ENCODE peak calls at places on chromosomes 3 and 15, in six cellular contexts. V is neuronal stem cell, I is H1, W is IMR-90, L is mesendoderm, P is H9. D is an unnamed sample.

GRCh38 chr3:195182470-195182795 is 88.5 kb downstream of the XXYLT1 start:
- DNase-seq in I (no peak), P (no peak), L (peak; percentile 60), W (peak; percentile 81), V (no peak), D (peak; percentile 92)

GRCh38 chr3:186255703-186256331 is 106.2 kb downstream of the DGKG start:
- DNase-seq in V (no peak), W (no peak), L (peak; percentile 20), P (peak; percentile 59), I (peak; percentile 88), D (no peak)

GRCh38 chr3:72538070-72538745 is 310.0 kb downstream of the SHQ1 start:
- DNase-seq in L (no peak), P (no peak), V (no peak), I (no peak), W (no peak), D (no peak)

GRCh38 chr3:49805884-49806701 is 3.0 kb downstream of the INKA1 start:
- DNase-seq in P (peak; percentile 68), I (no peak), V (no peak), L (peak; percentile 64), W (no peak), D (peak; percentile 75)

GRCh38 chr3:38561746-38562466 is 65.8 kb downstream of the EXOG start:
- DNase-seq in P (peak; percentile 18), L (no peak), I (no peak), W (no peak), V (no peak), D (no peak)

GRCh38 chr3:45553469-45553974 is 41.0 kb upstream of the LIMD1 start:
- DNase-seq in V (no peak), W (peak; percentile 83), P (no peak), L (peak; percentile 75), I (no peak), D (peak; percentile 49)

GRCh38 chr15:40323953-40324937 is 753 bp downstream of the INAFM2 start:
- DNase-seq in I (peak; percentile 71), W (no peak), L (no peak), P (no peak), V (no peak), D (peak; percentile 36)

GRCh38 chr15:39154776-39155175 is 426.1 kb upstream of the THBS1 start:
- DNase-seq in W (no peak), L (no peak), P (no peak), I (no peak), V (no peak), D (no peak)

GRCh38 chr3:40223856-40224255 is 85.7 kb upstream of the EIF1B start:
- DNase-seq in V (no peak), P (no peak), L (no peak), I (no peak), W (no peak), D (no peak)

GRCh38 chr3:24604215-24604614 is 109.6 kb upstream of the THRB start:
- DNase-seq in V (no peak), I (no peak), W (no peak), P (no peak), L (no peak), D (no peak)

GRCh38 chr3:97256060-97256459 is 441.7 kb downstream of the EPHA6 start:
- DNase-seq in P (no peak), I (no peak), W (no peak), V (no peak), L (peak; percentile 40), D (no peak)

GRCh38 chr3:74693696-74694393 is 79.4 kb upstream of the CNTN3 start:
- DNase-seq in I (no peak), W (no peak), V (no peak), P (no peak), L (no peak), D (no peak)

GRCh38 chr3:37905987-37906674 is 44.5 kb downstream of the CTDSPL start:
- DNase-seq in V (no peak), W (peak; percentile 65), L (no peak), P (no peak), I (no peak), D (peak; percentile 87)

GRCh38 chr3:160143482-160143881 is 81.7 kb upstream of the C3orf80 start:
- DNase-seq in W (no peak), V (no peak), L (no peak), I (no peak), P (no peak), D (no peak)

GRCh38 chr3:43138488-43139231 is 32.8 kb upstream of the POMGNT2 start:
- DNase-seq in L (no peak), W (no peak), I (no peak), V (no peak), P (no peak), D (no peak)

GRCh38 chr15:81987628-81988027 is 58.2 kb downstream of the MEX3B start:
- DNase-seq in P (no peak), W (no peak), I (no peak), L (no peak), V (no peak), D (no peak)

GRCh38 chr3:45940004-45940780 is 3.1 kb upstream of the CXCR6 start:
- DNase-seq in V (no peak), L (peak; percentile 29), W (no peak), P (no peak), I (no peak), D (no peak)

GRCh38 chr3:66270726-66271125 is 49.9 kb downstream of the SLC25A26 start:
- DNase-seq in I (no peak), W (peak; percentile 86), L (no peak), P (no peak), V (no peak), D (peak; percentile 18)

GRCh38 chr3:11624161-11624560 is 19.6 kb downstream of the VGLL4 start:
- DNase-seq in I (no peak), V (no peak), P (no peak), L (no peak), W (peak; percentile 61), D (no peak)

GRCh38 chr3:46412786-46413298 is 5.8 kb downstream of the CCRL2 start:
- DNase-seq in I (no peak), P (no peak), L (no peak), V (no peak), W (peak; percentile 16), D (no peak)

GRCh38 chr3:160127308-160127707 is 97.9 kb upstream of the C3orf80 start:
- DNase-seq in V (no peak), P (no peak), I (no peak), L (no peak), W (no peak), D (no peak)

GRCh38 chr3:132721479-132722164 is 587 bp downstream of the NPHP3 start:
- DNase-seq in V (peak; percentile 59), L (peak; percentile 86), W (peak; percentile 67), I (peak; percentile 78), P (peak; percentile 73), D (peak; percentile 81)

GRCh38 chr3:10600159-10601125 is 95.1 kb upstream of the ATP2B2 start:
- DNase-seq in W (no peak), P (no peak), V (no peak), L (no peak), I (no peak), D (no peak)

GRCh38 chr15:49046113-49046883 is at the start of gene SECISBP2L:
- DNase-seq in P (peak; percentile 98), L (peak; percentile 99), W (peak; percentile 92), I (peak; percentile 94), V (peak; percentile 91), D (peak; percentile 95)

GRCh38 chr3:42229942-42230688 is 35.9 kb downstream of the CCK start:
- DNase-seq in L (peak; percentile 76), V (peak; percentile 50), W (peak; percentile 58), I (no peak), P (peak; percentile 48), D (peak; percentile 57)

GRCh38 chr3:197331131-197331530 is 32.7 kb upstream of the DLG1 start:
- DNase-seq in L (peak; percentile 64), P (no peak), W (no peak), I (no peak), V (no peak), D (no peak)

GRCh38 chr3:132549890-132550578 is 47.0 kb upstream of the ACKR4 start:
- DNase-seq in V (no peak), W (peak; percentile 83), L (no peak), P (no peak), I (no peak), D (peak; percentile 20)

GRCh38 chr3:188124184-188124583 is 29.8 kb upstream of the LPP start:
- DNase-seq in W (peak; percentile 58), P (no peak), L (no peak), I (no peak), V (no peak), D (peak; percentile 57)

GRCh38 chr3:108159865-108160264 is 62.4 kb downstream of the IFT57 start:
- DNase-seq in I (no peak), P (no peak), L (no peak), W (peak; percentile 66), V (no peak), D (no peak)

GRCh38 chr3:133277813-133278212 is 122.0 kb upstream of the BFSP2 start:
- DNase-seq in W (peak; percentile 57), P (no peak), I (no peak), L (no peak), V (no peak), D (no peak)

DNA sequence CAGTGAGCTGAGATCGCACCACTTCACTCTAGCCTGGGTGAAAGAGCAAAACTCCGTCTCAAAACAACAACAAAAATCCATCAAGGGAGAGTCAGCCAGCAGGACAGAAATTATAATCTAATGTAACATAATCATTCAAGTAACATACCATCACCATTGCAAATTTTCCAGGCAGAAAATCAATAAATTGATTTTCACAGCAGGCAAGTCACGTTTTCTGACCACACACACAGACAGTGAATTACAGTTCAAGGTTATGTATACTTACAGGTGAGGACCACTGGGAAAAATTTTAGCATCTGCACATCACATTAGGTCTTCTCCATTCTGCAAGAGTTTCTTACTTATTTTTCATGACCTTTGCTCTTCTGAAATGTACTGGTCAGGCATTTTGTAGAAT is 29.9 kb upstream of the NPAP1 start:
- DNase-seq in I (no peak), V (no peak), L (no peak), W (no peak), P (no peak), D (no peak)
- H2BK15ac ChIP-seq in I (no peak overlapping the region), V (no peak overlapping the region), L (no peak overlapping the region), W (no peak overlapping the region), P (no peak overlapping the region), D (no peak overlapping the region)

GRCh38 chr3:153670577-153670976 is 450.6 kb upstream of the ARHGEF26 start:
- DNase-seq in L (no peak), V (no peak), W (no peak), P (no peak), I (no peak), D (no peak)
- H2BK15ac ChIP-seq in L (no peak overlapping the region), V (no peak overlapping the region), W (no peak overlapping the region), P (no peak overlapping the region), I (no peak overlapping the region), D (no peak overlapping the region)

GRCh38 chr3:154540950-154541604 is 111.1 kb upstream of the GPR149 start:
- DNase-seq in V (no peak), I (no peak), L (no peak), W (no peak), P (no peak), D (no peak)
- H2BK15ac ChIP-seq in V (no peak overlapping the region), I (no peak overlapping the region), L (no peak overlapping the region), W (no peak overlapping the region), P (no peak overlapping the region), D (no peak overlapping the region)

GRCh38 chr3:144643778-144644191 is 672.2 kb downstream of the DIPK2A start:
- DNase-seq in P (no peak), L (no peak), I (no peak), W (peak; percentile 61), V (no peak), D (no peak)
- H2BK15ac ChIP-seq in P (no peak overlapping the region), L (no peak overlapping the region), I (peak overlapping the region; percentile 50), W (no peak overlapping the region), V (no peak overlapping the region), D (no peak overlapping the region)

GRCh38 chr3:15595955-15596354 is 5.4 kb downstream of the HACL1 start:
- DNase-seq in L (no peak), P (no peak), W (no peak), I (no peak), V (no peak), D (no peak)
- H2BK15ac ChIP-seq in L (no peak overlapping the region), P (no peak overlapping the region), W (no peak overlapping the region), I (no peak overlapping the region), V (no peak overlapping the region), D (no peak overlapping the region)